ENCODE peak calls at places on chromosome 18, in eight cellular contexts. P is breast epithelium, Q is sigmoid colon, V is stomach, R is spleen, B is upper lobe of left lung, M is HCT116, J is SK-N-MC. S is an unnamed sample.

GRCh38 chr18:3529597-3529996 is 79.6 kb downstream of the TGIF1 start:
- DNase-seq in J (no peak), V (no peak), R (no peak), P (no peak), B (no peak), M (no peak), Q (no peak), S (no peak)

GRCh38 chr18:21134895-21135294 is 23.3 kb upstream of the ROCK1 start:
- DNase-seq in P (no peak), B (no peak), V (no peak), J (no peak), Q (no peak), R (no peak), M (no peak), S (no peak)

GRCh38 chr18:10101293-10101701 is 187.5 kb downstream of the VAPA start:
- DNase-seq in M (no peak), B (no peak), V (no peak), R (no peak), J (no peak), Q (no peak), P (no peak), S (peak; percentile 27)

GRCh38 chr18:23020555-23021294 is 87.6 kb downstream of the RBBP8 start:
- DNase-seq in R (no peak), M (no peak), J (no peak), Q (no peak), B (no peak), V (no peak), P (no peak), S (no peak)

GRCh38 chr18:37175727-37176126 is 346.8 kb downstream of the KIAA1328 start:
- DNase-seq in R (no peak), B (no peak), M (no peak), V (no peak), P (no peak), Q (no peak), J (no peak), S (peak; percentile 81)

GRCh38 chr18:54127759-54128378 is 96.6 kb downstream of the MBD2 start:
- DNase-seq in B (no peak), V (no peak), J (no peak), M (peak; percentile 35), P (no peak), Q (no peak), R (no peak), S (peak; percentile 93)

GRCh38 chr18:67359868-67360838 is 156.4 kb downstream of the DSEL start:
- DNase-seq in V (no peak), P (peak; percentile 34), J (peak; percentile 65), M (no peak), Q (peak; percentile 81), R (no peak), B (no peak), S (no peak)

GRCh38 chr18:37553633-37554398 is 11.8 kb downstream of the CELF4 start:
- DNase-seq in M (no peak), V (no peak), R (peak; percentile 68), J (no peak), Q (no peak), P (no peak), B (no peak), S (peak; percentile 81)

GRCh38 chr18:13563390-13563805 is 163.0 kb downstream of the FAM210A start:
- DNase-seq in Q (no peak), V (no peak), B (peak; percentile 44), M (no peak), R (no peak), P (no peak), J (no peak), S (no peak)

GRCh38 chr18:50875966-50876536 is 2.9 kb upstream of the ME2 start:
- DNase-seq in J (no peak), V (no peak), M (no peak), P (no peak), R (no peak), B (no peak), Q (no peak), S (no peak)

GRCh38 chr18:12774982-12775381 is 72.1 kb downstream of the PSMG2 start:
- DNase-seq in R (no peak), V (no peak), J (no peak), P (no peak), Q (no peak), M (no peak), B (no peak), S (no peak)

GRCh38 chr18:55900380-55900779 is 312.4 kb upstream of the TCF4 start:
- DNase-seq in J (no peak), M (no peak), V (no peak), B (no peak), R (no peak), P (no peak), Q (no peak), S (no peak)

GRCh38 chr18:67410671-67411070 is 105.8 kb downstream of the DSEL start:
- DNase-seq in V (no peak), P (no peak), J (no peak), M (no peak), B (no peak), Q (no peak), R (no peak), S (no peak)

GRCh38 chr18:23634692-23635091 is 28.0 kb downstream of the ANKRD29 start:
- DNase-seq in R (no peak), J (no peak), Q (no peak), V (no peak), M (no peak), P (no peak), B (no peak), S (no peak)

GRCh38 chr18:6601241-6601640 is 128.3 kb upstream of the ARHGAP28 start:
- DNase-seq in B (no peak), J (no peak), P (no peak), V (no peak), R (no peak), Q (no peak), M (no peak), S (no peak)

GRCh38 chr18:41444943-41445342 is 510.1 kb upstream of the PIK3C3 start:
- DNase-seq in V (no peak), R (no peak), J (no peak), Q (no peak), B (no peak), M (no peak), P (no peak), S (no peak)

GRCh38 chr18:45841765-45842442 is 16.4 kb downstream of the SIGLEC15 start:
- DNase-seq in J (no peak), P (no peak), Q (no peak), R (peak; percentile 62), B (no peak), V (no peak), M (no peak), S (no peak)

GRCh38 chr18:22311301-22311700 is 106.4 kb downstream of the CTAGE1 start:
- DNase-seq in M (no peak), J (no peak), P (no peak), R (no peak), Q (no peak), B (no peak), V (no peak), S (no peak)

GRCh38 chr18:49621851-49622351 is 60.0 kb downstream of the LIPG start:
- DNase-seq in Q (no peak), V (no peak), M (no peak), P (no peak), R (no peak), B (no peak), J (no peak), S (no peak)

GRCh38 chr18:35240664-35241522 is at the start of gene ZNF397:
- DNase-seq in Q (peak; percentile 99), B (peak; percentile 99), P (peak; percentile 94), M (peak; percentile 87), R (peak; percentile 100), V (peak; percentile 98), J (peak; percentile 20), S (peak; percentile 99)
- H3K27ac ChIP-seq in Q (peak within 1 kb of the TSS; percentile 96), B (peak within 1 kb of the TSS; percentile 95), P (peak within 1 kb of the TSS; percentile 99), M (peak within 1 kb of the TSS; percentile 73), R (peak within 1 kb of the TSS; percentile 97), V (peak within 1 kb of the TSS; percentile 98), J (peak within 1 kb of the TSS; percentile 81), S (peak within 1 kb of the TSS; percentile 99)

GRCh38 chr18:34121157-34121807 is 103.4 kb downstream of the NOL4 start:
- DNase-seq in B (no peak), V (no peak), J (peak; percentile 97), M (no peak), P (no peak), Q (no peak), R (no peak), S (no peak)
- TF ChIP-seq POLR2AphosphoS5 in B (no peak), V (no peak), J (no peak), M (no peak), P (no peak), Q (no peak), R (no peak), S (no peak)

GRCh38 chr18:59874166-59874565 is 25.6 kb upstream of the PMAIP1 start:
- DNase-seq in B (no peak), R (no peak), Q (no peak), V (no peak), J (no peak), P (no peak), M (peak; percentile 65), S (no peak)
- H3K27ac ChIP-seq in B (no peak overlapping the region), R (no peak overlapping the region), Q (no peak overlapping the region), V (no peak overlapping the region), J (no peak overlapping the region), P (no peak overlapping the region), M (no peak overlapping the region), S (no peak overlapping the region)

GRCh38 chr18:24949908-24950307 is 402.1 kb downstream of the ZNF521 start:
- DNase-seq in R (no peak), P (no peak), B (no peak), V (no peak), J (no peak), M (no peak), Q (no peak), S (no peak)
- TF ChIP-seq POLR2AphosphoS5 in R (no peak), P (no peak), B (no peak), V (no peak), J (no peak), M (no peak), Q (no peak), S (no peak)